ENCODE peak calls at places on chromosomes 11 and 22, in nine cellular contexts. Y, L, V, M, N, P, E, G and R are unnamed samples.

GRCh38 chr11:134509381-134510068 is 97.5 kb upstream of the B3GAT1 start:
- DNase-seq in Y (no peak), L (no peak), V (no peak), M (no peak), N (no peak), P (no peak), E (no peak), G (peak; percentile 46), R (no peak)

GRCh38 chr11:21137813-21138212 is 468.4 kb downstream of the NELL1 start:
- DNase-seq in Y (no peak), L (no peak), V (no peak), M (no peak), N (no peak), P (no peak), E (no peak), G (no peak), R (no peak)

GRCh38 chr11:113184498-113184897 is 129.9 kb upstream of the TTC12 start:
- DNase-seq in Y (no peak), L (no peak), V (no peak), M (no peak), N (no peak), P (no peak), E (no peak), G (no peak), R (no peak)

GRCh38 chr11:67111261-67111660 is 7.8 kb upstream of the KDM2A start:
- DNase-seq in Y (no peak), L (no peak), V (no peak), M (no peak), N (no peak), P (no peak), E (no peak), G (no peak), R (no peak)

GRCh38 chr11:9276571-9276970 is 11.4 kb upstream of the DENND5A start:
- DNase-seq in Y (no peak), L (no peak), V (no peak), M (no peak), N (no peak), P (no peak), E (no peak), G (no peak), R (no peak)

GRCh38 chr11:47348859-47349258 is 3.6 kb downstream of the MYBPC3 start:
- DNase-seq in Y (no peak), L (no peak), V (no peak), M (peak; percentile 42), N (no peak), P (peak; percentile 46), E (no peak), G (no peak), R (no peak)

GRCh38 chr11:20342347-20343279 is 20.9 kb upstream of the HTATIP2 start:
- DNase-seq in Y (no peak), L (peak; percentile 72), V (no peak), M (peak; percentile 87), N (no peak), P (no peak), E (peak; percentile 78), G (no peak), R (no peak)

GRCh38 chr11:9330387-9331384 is 16.3 kb upstream of the TMEM41B start:
- DNase-seq in Y (no peak), L (no peak), V (no peak), M (no peak), N (no peak), P (no peak), E (no peak), G (no peak), R (no peak)

GRCh38 chr11:73140213-73141030 is 1.7 kb downstream of the FCHSD2 start:
- DNase-seq in Y (peak; percentile 33), L (no peak), V (peak; percentile 60), M (peak; percentile 45), N (no peak), P (peak; percentile 53), E (peak; percentile 69), G (no peak), R (no peak)

GRCh38 chr11:27097538-27097937 is 56.9 kb downstream of the BBOX1 start:
- DNase-seq in Y (no peak), L (no peak), V (no peak), M (no peak), N (no peak), P (no peak), E (no peak), G (no peak), R (no peak)

GRCh38 chr11:122293298-122294023 is 177.4 kb upstream of the BLID start:
- DNase-seq in Y (no peak), L (no peak), V (no peak), M (peak; percentile 59), N (no peak), P (no peak), E (no peak), G (no peak), R (no peak)

GRCh38 chr22:19916941-19917340 is 24.6 kb upstream of the COMT start:
- DNase-seq in Y (no peak), L (no peak), V (no peak), M (no peak), N (no peak), P (no peak), E (no peak), G (no peak), R (no peak)

GRCh38 chr11:76083563-76084451 is 122.5 kb downstream of the WNT11 start:
- DNase-seq in Y (no peak), L (no peak), V (no peak), M (no peak), N (no peak), P (no peak), E (no peak), G (no peak), R (no peak)

GRCh38 chr11:17918049-17918605 is 94.7 kb downstream of the SERGEF start:
- DNase-seq in Y (no peak), L (no peak), V (no peak), M (peak; percentile 50), N (no peak), P (no peak), E (no peak), G (no peak), R (no peak)

GRCh38 chr11:125935056-125935455 is 10.8 kb upstream of the VSIG10L2 start:
- DNase-seq in Y (no peak), L (no peak), V (no peak), M (no peak), N (no peak), P (no peak), E (no peak), G (no peak), R (no peak)

GRCh38 chr11:75198278-75198948 is 42.2 kb upstream of the TPBGL start:
- DNase-seq in Y (no peak), L (no peak), V (no peak), M (no peak), N (no peak), P (no peak), E (no peak), G (no peak), R (no peak)

GRCh38 chr11:128902515-128903066 is 11.4 kb downstream of the KCNJ5 start:
- DNase-seq in Y (no peak), L (no peak), V (no peak), M (peak; percentile 41), N (no peak), P (no peak), E (no peak), G (no peak), R (no peak)

GRCh38 chr11:47329431-47329993 is 23.0 kb downstream of the MYBPC3 start:
- DNase-seq in Y (no peak), L (no peak), V (no peak), M (no peak), N (no peak), P (no peak), E (no peak), G (no peak), R (no peak)

GRCh38 chr11:34458566-34458965 is 19.8 kb downstream of the CAT start:
- DNase-seq in Y (no peak), L (peak; percentile 9), V (no peak), M (no peak), N (no peak), P (no peak), E (no peak), G (no peak), R (no peak)

GRCh38 chr11:34451053-34451452 is 12.3 kb downstream of the CAT start:
- DNase-seq in Y (no peak), L (no peak), V (no peak), M (no peak), N (no peak), P (no peak), E (no peak), G (no peak), R (no peak)

GRCh38 chr11:34457607-34458006 is 18.9 kb downstream of the CAT start:
- DNase-seq in Y (no peak), L (no peak), V (no peak), M (no peak), N (no peak), P (no peak), E (no peak), G (no peak), R (no peak)

GRCh38 chr11:34459507-34460162 is 20.9 kb downstream of the CAT start:
- DNase-seq in Y (no peak), L (no peak), V (no peak), M (no peak), N (no peak), P (no peak), E (no peak), G (no peak), R (no peak)

GRCh38 chr11:34454308-34455032 is 15.7 kb downstream of the CAT start:
- DNase-seq in Y (no peak), L (no peak), V (no peak), M (no peak), N (no peak), P (no peak), E (no peak), G (no peak), R (no peak)
- H3K4me1 ChIP-seq in Y (no peaks in the 10 kb centered on the region), L (no peaks in the 10 kb centered on the region), V (peaks cover 13% of the 10 kb centered on the region), M (no peaks in the 10 kb centered on the region), N (no peaks in the 10 kb centered on the region), P (no peaks in the 10 kb centered on the region), E (peaks cover 13% of the 10 kb centered on the region), G (no peaks in the 10 kb centered on the region), R (no peaks in the 10 kb centered on the region)

DNA sequence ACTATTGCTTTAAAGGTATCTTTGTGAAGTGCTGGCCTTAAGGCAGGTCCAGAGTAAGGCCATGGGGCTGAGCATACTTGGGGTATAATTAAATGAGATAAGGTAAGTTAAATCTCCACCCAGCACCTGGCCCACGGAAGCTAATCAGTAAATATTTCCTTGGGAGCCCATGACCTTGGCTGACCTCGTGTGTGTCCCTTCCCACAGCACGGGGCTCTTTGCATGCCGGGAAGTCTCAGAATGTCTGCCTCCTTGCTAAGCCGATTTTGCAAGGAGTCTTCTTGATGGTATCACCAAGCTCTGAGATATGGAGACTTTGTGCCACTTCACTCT is 46.5 kb downstream of the ADM start:
- DNase-seq in Y (no peak), L (no peak), V (no peak), M (no peak), N (no peak), P (no peak), E (peak; percentile 27), G (no peak), R (no peak)
- H3K4me3 ChIP-seq in Y (no peak overlapping the region), L (peak overlapping the region; percentile 3), V (peak overlapping the region; percentile 11), M (peak overlapping the region; percentile 0), N (no peak overlapping the region), P (no peak overlapping the region), E (no peak overlapping the region), G (no peak overlapping the region), R (no peak overlapping the region)

GRCh38 chr11:115180272-115180671 is 323.9 kb downstream of the CADM1 start:
- DNase-seq in Y (no peak), L (no peak), V (no peak), M (no peak), N (no peak), P (no peak), E (no peak), G (no peak), R (no peak)
- H3K27ac ChIP-seq in Y (no peak overlapping the region), L (no peak overlapping the region), V (no peak overlapping the region), M (no peak overlapping the region), N (no peak overlapping the region), P (no peak overlapping the region), E (no peak overlapping the region), G (no peak overlapping the region), R (no peak overlapping the region)

GRCh38 chr11:63535734-63536133 is 874 bp upstream of the PLAAT4 start:
- DNase-seq in Y (no peak), L (no peak), V (no peak), M (no peak), N (peak; percentile 56), P (no peak), E (no peak), G (no peak), R (no peak)
- H3K4me1 ChIP-seq in Y (peaks cover 23% of the 10 kb centered on the region), L (peaks cover 20% of the 10 kb centered on the region), V (peaks cover 21% of the 10 kb centered on the region), M (peaks cover 18% of the 10 kb centered on the region), N (peaks cover 86% of the 10 kb centered on the region), P (peaks cover 88% of the 10 kb centered on the region), E (no peaks in the 10 kb centered on the region), G (peaks cover 41% of the 10 kb centered on the region), R (peaks cover 68% of the 10 kb centered on the region)